ENCODE peak calls at places on chromosomes 16 and 17, in five cellular contexts. I, D, W, K and Z are unnamed samples.

GRCh38 chr17:80941743-80942211 is 49.9 kb upstream of the CHMP6 start:
- DNase-seq in K (no peak), I (no peak), D (no peak), W (no peak), Z (no peak)

GRCh38 chr16:76653390-76654026 is 376.3 kb downstream of the CNTNAP4 start:
- DNase-seq in K (peak; percentile 44), I (no peak), W (peak; percentile 60), D (peak; percentile 17), Z (no peak)

GRCh38 chr16:1121601-1122000 is 25.6 kb upstream of the C1QTNF8 start:
- DNase-seq in W (no peak), D (no peak), K (no peak), I (no peak), Z (no peak)

GRCh38 chr17:75854111-75854748 is 905 bp downstream of the WBP2 start:
- DNase-seq in I (no peak), D (no peak), W (peak; percentile 69), K (no peak), Z (no peak)

GRCh38 chr17:21213491-21214014 is 408 bp downstream of the TMEM11 start:
- DNase-seq in I (peak; percentile 55), W (peak; percentile 26), K (peak; percentile 8), D (no peak), Z (no peak)

GRCh38 chr17:67606896-67607604 is 110.7 kb upstream of the NOL11 start:
- DNase-seq in I (no peak), K (no peak), W (no peak), D (no peak), Z (no peak)

GRCh38 chr16:67733734-67734470 is 14.8 kb upstream of the GFOD2 start:
- DNase-seq in I (no peak), W (no peak), K (no peak), D (no peak), Z (no peak)

GRCh38 chr17:3879181-3879580 is 13.7 kb downstream of the CAMKK1 start:
- DNase-seq in K (no peak), D (no peak), I (no peak), W (no peak), Z (no peak)

GRCh38 chr17:9729034-9729650 is 62.2 kb downstream of the DHRS7C start:
- DNase-seq in W (peak; percentile 59), K (peak; percentile 13), D (peak; percentile 35), I (no peak), Z (no peak)

GRCh38 chr17:9924735-9925191 is 19.7 kb upstream of the RCVRN start:
- DNase-seq in W (peak; percentile 56), I (no peak), D (no peak), K (peak; percentile 32), Z (no peak)

GRCh38 chr16:6704306-6704705 is 628.3 kb upstream of the RBFOX1 start:
- DNase-seq in I (no peak), K (no peak), W (no peak), D (no peak), Z (no peak)

GRCh38 chr17:79003661-79004411 is 5.7 kb downstream of the CANT1 start:
- DNase-seq in D (no peak), W (no peak), K (no peak), I (no peak), Z (no peak)

GRCh38 chr17:1460233-1460632 is 4.2 kb upstream of the CRK start:
- DNase-seq in K (peak; percentile 58), D (no peak), I (no peak), W (peak; percentile 41), Z (no peak)

GRCh38 chr17:63881935-63882601 is at the start of gene GH2:
- DNase-seq in D (peak; percentile 27), W (peak; percentile 57), I (peak; percentile 41), K (peak; percentile 56), Z (peak; percentile 43)

GRCh38 chr17:1496814-1497325 is 4.4 kb upstream of the MYO1C start:
- DNase-seq in K (no peak), D (no peak), I (no peak), W (no peak), Z (no peak)

GRCh38 chr16:86228713-86229112 is 281.6 kb upstream of the FOXF1 start:
- DNase-seq in K (no peak), I (no peak), D (no peak), W (no peak), Z (no peak)

GRCh38 chr17:44198721-44199552 is 747 bp downstream of the ATXN7L3 start:
- DNase-seq in D (no peak), W (peak; percentile 29), K (peak; percentile 75), I (peak; percentile 56), Z (peak; percentile 58)

GRCh38 chr17:4728124-4728523 is 3.1 kb upstream of the MED11 start:
- DNase-seq in D (no peak), W (peak; percentile 71), I (no peak), K (no peak), Z (no peak)

GRCh38 chr17:16374129-16374528 is 6.8 kb upstream of the UBB start:
- DNase-seq in D (no peak), K (no peak), W (peak; percentile 86), I (no peak), Z (no peak)

GRCh38 chr16:82133798-82134197 is 36.2 kb downstream of the MPHOSPH6 start:
- DNase-seq in W (no peak), I (no peak), K (no peak), D (no peak), Z (no peak)

GRCh38 chr16:11198817-11199216 is 57.2 kb downstream of the SOCS1 start:
- DNase-seq in K (peak; percentile 93), D (no peak), I (no peak), W (peak; percentile 58), Z (no peak)

GRCh38 chr16:558298-559020 is 1.7 kb upstream of the PRR35 start:
- DNase-seq in K (no peak), W (no peak), I (no peak), D (no peak), Z (no peak)

GRCh38 chr17:50491510-50491909 is 12.8 kb downstream of the RSAD1 start:
- DNase-seq in D (no peak), I (no peak), K (no peak), W (peak; percentile 70), Z (no peak)

GRCh38 chr17:60720763-60721531 is 43.3 kb downstream of the BCAS3 start:
- DNase-seq in D (peak; percentile 49), I (peak; percentile 20), K (peak; percentile 34), W (peak; percentile 54), Z (no peak)

GRCh38 chr16:75377971-75378386 is 55.3 kb downstream of the CFDP1 start:
- DNase-seq in I (no peak), K (no peak), D (peak; percentile 80), W (peak; percentile 100), Z (no peak)

GRCh38 chr16:30723725-30724355 is 24.4 kb upstream of the PHKG2 start:
- DNase-seq in I (no peak), W (no peak), K (no peak), D (no peak), Z (no peak)

GRCh38 chr17:80695979-80696378 is 151.3 kb downstream of the RPTOR start:
- DNase-seq in W (no peak), K (no peak), I (no peak), D (no peak), Z (no peak)

GRCh38 chr17:69625449-69625848 is 211.0 kb downstream of the MAP2K6 start:
- DNase-seq in K (no peak), I (no peak), D (no peak), W (no peak), Z (no peak)

GRCh38 chr17:66695098-66695497 is 139.8 kb upstream of the CACNG5 start:
- DNase-seq in D (no peak), W (no peak), I (no peak), K (no peak), Z (no peak)

GRCh38 chr17:57186231-57187019 is 69.9 kb upstream of the MSI2 start:
- DNase-seq in K (no peak), D (no peak), W (no peak), I (no peak), Z (no peak)

GRCh38 chr16:53502331-53503269 is at the start of gene AKTIP:
- DNase-seq in D (no peak), K (peak; percentile 86), W (peak; percentile 49), I (peak; percentile 56), Z (peak; percentile 33)

GRCh38 chr17:3888343-3889171 is 4.3 kb downstream of the CAMKK1 start:
- DNase-seq in W (peak; percentile 83), D (peak; percentile 88), K (peak; percentile 66), I (no peak), Z (no peak)

GRCh38 chr16:8990445-8990844 is 26.7 kb upstream of the USP7 start:
- DNase-seq in W (no peak), I (no peak), D (no peak), K (no peak), Z (no peak)

GRCh38 chr17:59638553-59638952 is 18.9 kb downstream of the CLTC start:
- DNase-seq in K (no peak), D (no peak), W (no peak), I (no peak), Z (no peak)

GRCh38 chr17:1714488-1714979 is 4.4 kb upstream of the TLCD2 start:
- DNase-seq in I (peak; percentile 86), D (peak; percentile 94), W (peak; percentile 80), K (peak; percentile 96), Z (no peak)

GRCh38 chr17:18184143-18185007 is 747 bp downstream of the ALKBH5 start:
- DNase-seq in I (no peak), W (no peak), K (peak; percentile 13), D (no peak), Z (peak; percentile 68)
- TF ChIP-seq CTCF in I (no peak), W (no peak), K (no peak), D (no peak), Z (no peak)

GRCh38 chr16:19458722-19459379 is 41.2 kb downstream of the TMC5 start:
- DNase-seq in W (no peak), K (no peak), D (no peak), I (no peak), Z (no peak)
- TF ChIP-seq CTCF in W (no peak), K (no peak), D (no peak), I (no peak), Z (no peak)

GRCh38 chr17:73240561-73240960 is 21.1 kb downstream of the CPSF4L start:
- DNase-seq in I (no peak), D (no peak), K (no peak), W (peak; percentile 28), Z (no peak)
- TF ChIP-seq CTCF in I (no peak), D (no peak), K (no peak), W (no peak), Z (no peak)

GRCh38 chr17:42027540-42027889 is 7.6 kb downstream of the NKIRAS2 start:
- DNase-seq in W (no peak), D (no peak), I (no peak), K (no peak), Z (no peak)

GRCh38 chr17:42026821-42027539 is 7.1 kb downstream of the NKIRAS2 start:
- DNase-seq in D (no peak), W (no peak), K (no peak), I (no peak), Z (no peak)

GRCh38 chr17:42025191-42025579 is 5.3 kb downstream of the NKIRAS2 start:
- DNase-seq in I (no peak), K (no peak), W (no peak), D (no peak), Z (no peak)

GRCh38 chr17:42028791-42029127 is 8.9 kb downstream of the NKIRAS2 start:
- DNase-seq in W (no peak), D (no peak), K (no peak), I (no peak), Z (no peak)

GRCh38 chr17:42027961-42028790 is 8.3 kb downstream of the NKIRAS2 start:
- DNase-seq in W (no peak), K (peak; percentile 41), D (no peak), I (no peak), Z (no peak)
- TF ChIP-seq CTCF in W (peak; percentile 38), K (peak; percentile 40), D (peak; percentile 25), I (peak; percentile 18), Z (no peak)

GRCh38 chr17:53032861-53033271 is 789.9 kb upstream of the KIF2B start:
- DNase-seq in W (peak; percentile 66), D (no peak), I (peak; percentile 30), K (peak; percentile 8), Z (no peak)
- TF ChIP-seq CTCF in W (peak; percentile 41), D (no peak), I (peak; percentile 80), K (no peak), Z (no peak)